ENCODE peak calls at places on chromosomes 3 and 15, in six cellular contexts. One of them, this sample, is unnamed.

GRCh38 chr3:152909180-152909883 is 74.4 kb downstream of the P2RY1 start:
- DNase-seq in ELR: no peak
- DNase-seq in body of pancreas: peak
- DNase-seq in uterus: no peak
- DNase-seq in fibroblast of mammary gland: peak
- DNase-seq in mucosa of descending colon: no peak
- DNase-seq in this sample: no peak

GRCh38 chr3:66490214-66490613 is 10.6 kb downstream of the LRIG1 start:
- DNase-seq in ELR: no peak
- DNase-seq in body of pancreas: no peak
- DNase-seq in uterus: no peak
- DNase-seq in fibroblast of mammary gland: peak
- DNase-seq in mucosa of descending colon: no peak
- DNase-seq in this sample: no peak

GRCh38 chr3:39106281-39107055 is 959 bp downstream of the GORASP1 start:
- DNase-seq in ELR: peak
- DNase-seq in body of pancreas: no peak
- DNase-seq in uterus: no peak
- DNase-seq in fibroblast of mammary gland: peak
- DNase-seq in mucosa of descending colon: no peak
- DNase-seq in this sample: no peak

GRCh38 chr3:148937477-148937876 is 53.9 kb upstream of the GYG1 start:
- DNase-seq in ELR: peak
- DNase-seq in body of pancreas: no peak
- DNase-seq in uterus: no peak
- DNase-seq in fibroblast of mammary gland: no peak
- DNase-seq in mucosa of descending colon: no peak
- DNase-seq in this sample: no peak

GRCh38 chr3:126945171-126945721 is 37.7 kb upstream of the PLXNA1 start:
- DNase-seq in ELR: no peak
- DNase-seq in body of pancreas: no peak
- DNase-seq in uterus: no peak
- DNase-seq in fibroblast of mammary gland: no peak
- DNase-seq in mucosa of descending colon: no peak
- DNase-seq in this sample: peak

GRCh38 chr3:150409125-150409526 is 1.0 kb downstream of the TSC22D2 start:
- DNase-seq in ELR: no peak
- DNase-seq in body of pancreas: no peak
- DNase-seq in uterus: no peak
- DNase-seq in fibroblast of mammary gland: no peak
- DNase-seq in mucosa of descending colon: no peak
- DNase-seq in this sample: no peak

GRCh38 chr3:188164248-188164687 is 10.3 kb downstream of the LPP start:
- DNase-seq in ELR: no peak
- DNase-seq in body of pancreas: peak
- DNase-seq in uterus: no peak
- DNase-seq in fibroblast of mammary gland: no peak
- DNase-seq in mucosa of descending colon: peak
- DNase-seq in this sample: no peak

GRCh38 chr3:9324944-9325343 is 37.9 kb upstream of the THUMPD3 start:
- DNase-seq in ELR: no peak
- DNase-seq in body of pancreas: no peak
- DNase-seq in uterus: no peak
- DNase-seq in fibroblast of mammary gland: no peak
- DNase-seq in mucosa of descending colon: no peak
- DNase-seq in this sample: no peak

GRCh38 chr15:28133281-28133680 is 34.2 kb upstream of the OCA2 start:
- DNase-seq in ELR: peak
- DNase-seq in body of pancreas: no peak
- DNase-seq in uterus: no peak
- DNase-seq in fibroblast of mammary gland: no peak
- DNase-seq in mucosa of descending colon: no peak
- DNase-seq in this sample: no peak

GRCh38 chr15:67358812-67359211 is 104.2 kb downstream of the IQCH start:
- DNase-seq in ELR: no peak
- DNase-seq in body of pancreas: peak
- DNase-seq in uterus: no peak
- DNase-seq in fibroblast of mammary gland: no peak
- DNase-seq in mucosa of descending colon: no peak
- DNase-seq in this sample: no peak

GRCh38 chr3:44914936-44915335 is 40.5 kb downstream of the TGM4 start:
- DNase-seq in ELR: peak
- DNase-seq in body of pancreas: no peak
- DNase-seq in uterus: no peak
- DNase-seq in fibroblast of mammary gland: no peak
- DNase-seq in mucosa of descending colon: peak
- DNase-seq in this sample: no peak

GRCh38 chr15:92429378-92430066 is 35.8 kb downstream of the ST8SIA2 start:
- DNase-seq in ELR: peak
- DNase-seq in body of pancreas: no peak
- DNase-seq in uterus: no peak
- DNase-seq in fibroblast of mammary gland: peak
- DNase-seq in mucosa of descending colon: no peak
- DNase-seq in this sample: no peak

GRCh38 chr3:132268956-132269355 is 48.3 kb upstream of the ACP3 start:
- DNase-seq in ELR: peak
- DNase-seq in body of pancreas: no peak
- DNase-seq in uterus: no peak
- DNase-seq in fibroblast of mammary gland: peak
- DNase-seq in mucosa of descending colon: no peak
- DNase-seq in this sample: no peak

GRCh38 chr3:172751188-172751571 is 654 bp downstream of the ECT2 start:
- DNase-seq in ELR: peak
- DNase-seq in body of pancreas: no peak
- DNase-seq in uterus: no peak
- DNase-seq in fibroblast of mammary gland: peak
- DNase-seq in mucosa of descending colon: no peak
- DNase-seq in this sample: peak

GRCh38 chr15:92808611-92809063 is 91.5 kb upstream of the CHD2 start:
- DNase-seq in ELR: peak
- DNase-seq in body of pancreas: peak
- DNase-seq in uterus: peak
- DNase-seq in fibroblast of mammary gland: peak
- DNase-seq in mucosa of descending colon: no peak
- DNase-seq in this sample: peak

GRCh38 chr15:37891754-37892368 is 42.6 kb upstream of the TMCO5A start:
- DNase-seq in ELR: peak
- DNase-seq in body of pancreas: peak
- DNase-seq in uterus: no peak
- DNase-seq in fibroblast of mammary gland: peak
- DNase-seq in mucosa of descending colon: no peak
- DNase-seq in this sample: peak

GRCh38 chr15:48798319-48798718 is 12.6 kb downstream of the CEP152 start:
- DNase-seq in ELR: no peak
- DNase-seq in body of pancreas: no peak
- DNase-seq in uterus: no peak
- DNase-seq in fibroblast of mammary gland: no peak
- DNase-seq in mucosa of descending colon: no peak
- DNase-seq in this sample: no peak

GRCh38 chr15:55649058-55649423 is 60.9 kb upstream of the PYGO1 start:
- DNase-seq in ELR: peak
- DNase-seq in body of pancreas: no peak
- DNase-seq in uterus: no peak
- DNase-seq in fibroblast of mammary gland: peak
- DNase-seq in mucosa of descending colon: no peak
- DNase-seq in this sample: no peak

GRCh38 chr3:108493862-108494261 is 16.5 kb downstream of the MYH15 start:
- DNase-seq in ELR: peak
- DNase-seq in body of pancreas: peak
- DNase-seq in uterus: no peak
- DNase-seq in fibroblast of mammary gland: no peak
- DNase-seq in mucosa of descending colon: peak
- DNase-seq in this sample: no peak

GRCh38 chr3:140010391-140010790 is 75.4 kb downstream of the CLSTN2 start:
- DNase-seq in ELR: no peak
- DNase-seq in body of pancreas: no peak
- DNase-seq in uterus: no peak
- DNase-seq in fibroblast of mammary gland: no peak
- DNase-seq in mucosa of descending colon: no peak
- DNase-seq in this sample: no peak

This sample was measured in dorsolateral prefrontal cortex.